ENCODE peak calls at places on chromosomes 4 and X, in four cellular contexts. One of them, this sample, is unnamed.

GRCh38 chr4:71692198-71692597 is 91.7 kb downstream of the GC start:
- DNase-seq in HCT116: no peak
- DNase-seq in K562: no peak
- DNase-seq in endothelial cell of umbilical vein: no peak
- DNase-seq in this sample: no peak

GRCh38 chr4:53432528-53433424 is 55.3 kb downstream of the FIP1L1 start:
- DNase-seq in HCT116: no peak
- DNase-seq in K562: no peak
- DNase-seq in endothelial cell of umbilical vein: no peak
- DNase-seq in this sample: no peak

GRCh38 chr4:5921981-5922380 is 29.1 kb upstream of the CRMP1 start:
- DNase-seq in HCT116: no peak
- DNase-seq in K562: no peak
- DNase-seq in endothelial cell of umbilical vein: no peak
- DNase-seq in this sample: no peak

GRCh38 chr4:94228488-94229216 is 21.0 kb downstream of the SMARCAD1 start:
- DNase-seq in HCT116: no peak
- DNase-seq in K562: no peak
- DNase-seq in endothelial cell of umbilical vein: no peak
- DNase-seq in this sample: no peak

GRCh38 chr4:121448231-121448630 is 67.4 kb upstream of the QRFPR start:
- DNase-seq in HCT116: peak; percentile 92
- DNase-seq in K562: no peak
- DNase-seq in endothelial cell of umbilical vein: no peak
- DNase-seq in this sample: no peak

GRCh38 chrX:110277609-110278008 is 40.3 kb downstream of the AMMECR1 start:
- DNase-seq in HCT116: no peak
- DNase-seq in K562: no peak
- DNase-seq in endothelial cell of umbilical vein: peak; percentile 12
- DNase-seq in this sample: no peak

GRCh38 chr4:70838400-70838971 is 1.2 kb downstream of the GRSF1 start:
- DNase-seq in HCT116: no peak
- DNase-seq in K562: no peak
- DNase-seq in endothelial cell of umbilical vein: peak; percentile 29
- DNase-seq in this sample: no peak

GRCh38 chrX:12480956-12481355 is 310.3 kb upstream of the PRPS2 start:
- DNase-seq in HCT116: no peak
- DNase-seq in K562: no peak
- DNase-seq in endothelial cell of umbilical vein: no peak
- DNase-seq in this sample: no peak

GRCh38 chr4:187770345-187770744 is 225.2 kb upstream of the ZFP42 start:
- DNase-seq in HCT116: peak; percentile 2
- DNase-seq in K562: no peak
- DNase-seq in endothelial cell of umbilical vein: no peak
- DNase-seq in this sample: no peak

GRCh38 chr4:72320185-72320948 is 248.7 kb downstream of the ADAMTS3 start:
- DNase-seq in HCT116: no peak
- DNase-seq in K562: peak; percentile 14
- DNase-seq in endothelial cell of umbilical vein: no peak
- DNase-seq in this sample: no peak

GRCh38 chrX:140713174-140713539 is 3.6 kb downstream of the LINC00632 start:
- DNase-seq in HCT116: no peak
- DNase-seq in K562: no peak
- DNase-seq in endothelial cell of umbilical vein: no peak
- DNase-seq in this sample: no peak

GRCh38 chr4:137677851-137678250 is 145.6 kb upstream of the PCDH18 start:
- DNase-seq in HCT116: no peak
- DNase-seq in K562: no peak
- DNase-seq in endothelial cell of umbilical vein: no peak
- DNase-seq in this sample: no peak

GRCh38 chr4:186733778-186734177 is 10.1 kb upstream of the FAT1 start:
- DNase-seq in HCT116: no peak
- DNase-seq in K562: no peak
- DNase-seq in endothelial cell of umbilical vein: no peak
- DNase-seq in this sample: no peak

GRCh38 chrX:45164021-45164621 is 36.6 kb downstream of the DIPK2B start:
- DNase-seq in HCT116: no peak
- DNase-seq in K562: no peak
- DNase-seq in endothelial cell of umbilical vein: peak; percentile 10
- DNase-seq in this sample: no peak

GRCh38 chrX:67601771-67602170 is 58.0 kb downstream of the AR start:
- DNase-seq in HCT116: no peak
- DNase-seq in K562: no peak
- DNase-seq in endothelial cell of umbilical vein: no peak
- DNase-seq in this sample: no peak

GRCh38 chr4:102356562-102357202 is 11.4 kb upstream of the SLC39A8 start:
- DNase-seq in HCT116: no peak
- DNase-seq in K562: no peak
- DNase-seq in endothelial cell of umbilical vein: no peak
- DNase-seq in this sample: no peak

GRCh38 chrX:30971761-30972603 is 82.9 kb upstream of the TAB3 start:
- DNase-seq in HCT116: no peak
- DNase-seq in K562: peak; percentile 39
- DNase-seq in endothelial cell of umbilical vein: peak; percentile 23
- DNase-seq in this sample: no peak

GRCh38 chr4:126533176-126533575 is 1099.6 kb upstream of the INTU start:
- DNase-seq in HCT116: no peak
- DNase-seq in K562: no peak
- DNase-seq in endothelial cell of umbilical vein: no peak
- DNase-seq in this sample: no peak

GRCh38 chr4:15778191-15778741 is at the start of gene CD38:
- DNase-seq in HCT116: no peak
- DNase-seq in K562: no peak
- DNase-seq in endothelial cell of umbilical vein: no peak
- DNase-seq in this sample: peak; percentile 48

GRCh38 chr4:29058519-29058918 is 1661.7 kb upstream of the PCDH7 start:
- DNase-seq in HCT116: no peak
- DNase-seq in K562: no peak
- DNase-seq in endothelial cell of umbilical vein: no peak
- DNase-seq in this sample: no peak

GRCh38 chrX:4754878-4755604 is 1041.6 kb upstream of the PRKX start:
- DNase-seq in HCT116: no peak
- DNase-seq in K562: no peak
- DNase-seq in endothelial cell of umbilical vein: no peak
- DNase-seq in this sample: no peak

GRCh38 chrX:85561216-85561615 is 181.8 kb upstream of the POF1B start:
- DNase-seq in HCT116: no peak
- DNase-seq in K562: no peak
- DNase-seq in endothelial cell of umbilical vein: no peak
- DNase-seq in this sample: no peak

GRCh38 chrX:16843208-16843909 is 26.8 kb downstream of the RBBP7 start:
- DNase-seq in HCT116: no peak
- DNase-seq in K562: no peak
- DNase-seq in endothelial cell of umbilical vein: no peak
- DNase-seq in this sample: no peak

GRCh38 chr4:139849219-139849618 is 183.6 kb downstream of the MGST2 start:
- DNase-seq in HCT116: no peak
- DNase-seq in K562: no peak
- DNase-seq in endothelial cell of umbilical vein: no peak
- DNase-seq in this sample: no peak

GRCh38 chrX:22627576-22627975 is 354.9 kb downstream of the CBLL2 start:
- DNase-seq in HCT116: no peak
- DNase-seq in K562: no peak
- DNase-seq in endothelial cell of umbilical vein: no peak
- DNase-seq in this sample: no peak

GRCh38 chr4:102388636-102389035 is 43.4 kb upstream of the SLC39A8 start:
- DNase-seq in HCT116: no peak
- DNase-seq in K562: no peak
- DNase-seq in endothelial cell of umbilical vein: no peak
- DNase-seq in this sample: no peak

GRCh38 chr4:122921971-122922876 is at the start of gene NUDT6:
- DNase-seq in HCT116: no peak
- DNase-seq in K562: peak; percentile 77
- DNase-seq in endothelial cell of umbilical vein: peak; percentile 70
- DNase-seq in this sample: peak; percentile 56

GRCh38 chr4:74415602-74416300 is 29.2 kb upstream of the AREG start:
- DNase-seq in HCT116: no peak
- DNase-seq in K562: no peak
- DNase-seq in endothelial cell of umbilical vein: no peak
- DNase-seq in this sample: no peak

GRCh38 chr4:78512357-78512920 is 39.1 kb upstream of the ANXA3 start:
- DNase-seq in HCT116: no peak
- DNase-seq in K562: no peak
- DNase-seq in endothelial cell of umbilical vein: peak; percentile 71
- DNase-seq in this sample: peak; percentile 7

GRCh38 chr4:151690164-151690856 is 70.5 kb downstream of the GATB start:
- DNase-seq in HCT116: no peak
- DNase-seq in K562: no peak
- DNase-seq in endothelial cell of umbilical vein: peak; percentile 75
- DNase-seq in this sample: no peak

GRCh38 chrX:1485033-1485432 is 32.3 kb upstream of the ASMTL start:
- DNase-seq in HCT116: no peak
- DNase-seq in K562: no peak
- DNase-seq in endothelial cell of umbilical vein: no peak
- DNase-seq in this sample: no peak

GRCh38 chrX:103773445-103773844 is 3.2 kb upstream of the PLP1 start:
- DNase-seq in HCT116: no peak
- DNase-seq in K562: no peak
- DNase-seq in endothelial cell of umbilical vein: no peak
- DNase-seq in this sample: no peak

GRCh38 chr4:133775469-133775868 is 426.1 kb downstream of the PABPC4L start:
- DNase-seq in HCT116: no peak
- DNase-seq in K562: no peak
- DNase-seq in endothelial cell of umbilical vein: no peak
- DNase-seq in this sample: no peak

GRCh38 chr4:2651998-2652397 is 104.1 kb downstream of the TNIP2 start:
- DNase-seq in HCT116: no peak
- DNase-seq in K562: no peak
- DNase-seq in endothelial cell of umbilical vein: no peak
- DNase-seq in this sample: no peak
- TF ChIP-seq POLR2A in HCT116: no peak
- TF ChIP-seq POLR2A in K562: no peak
- TF ChIP-seq POLR2A in endothelial cell of umbilical vein: no peak
- TF ChIP-seq POLR2A in this sample: no peak

GRCh38 chr4:26320453-26321325 is at the start of gene RBPJ:
- DNase-seq in HCT116: peak; percentile 94
- DNase-seq in K562: peak; percentile 88
- DNase-seq in endothelial cell of umbilical vein: peak; percentile 97
- DNase-seq in this sample: peak; percentile 89
- TF ChIP-seq POLR2A in HCT116: peak; percentile 48
- TF ChIP-seq POLR2A in K562: peak; percentile 82
- TF ChIP-seq POLR2A in endothelial cell of umbilical vein: peak; percentile 67
- TF ChIP-seq POLR2A in this sample: peak; percentile 82

DNA sequence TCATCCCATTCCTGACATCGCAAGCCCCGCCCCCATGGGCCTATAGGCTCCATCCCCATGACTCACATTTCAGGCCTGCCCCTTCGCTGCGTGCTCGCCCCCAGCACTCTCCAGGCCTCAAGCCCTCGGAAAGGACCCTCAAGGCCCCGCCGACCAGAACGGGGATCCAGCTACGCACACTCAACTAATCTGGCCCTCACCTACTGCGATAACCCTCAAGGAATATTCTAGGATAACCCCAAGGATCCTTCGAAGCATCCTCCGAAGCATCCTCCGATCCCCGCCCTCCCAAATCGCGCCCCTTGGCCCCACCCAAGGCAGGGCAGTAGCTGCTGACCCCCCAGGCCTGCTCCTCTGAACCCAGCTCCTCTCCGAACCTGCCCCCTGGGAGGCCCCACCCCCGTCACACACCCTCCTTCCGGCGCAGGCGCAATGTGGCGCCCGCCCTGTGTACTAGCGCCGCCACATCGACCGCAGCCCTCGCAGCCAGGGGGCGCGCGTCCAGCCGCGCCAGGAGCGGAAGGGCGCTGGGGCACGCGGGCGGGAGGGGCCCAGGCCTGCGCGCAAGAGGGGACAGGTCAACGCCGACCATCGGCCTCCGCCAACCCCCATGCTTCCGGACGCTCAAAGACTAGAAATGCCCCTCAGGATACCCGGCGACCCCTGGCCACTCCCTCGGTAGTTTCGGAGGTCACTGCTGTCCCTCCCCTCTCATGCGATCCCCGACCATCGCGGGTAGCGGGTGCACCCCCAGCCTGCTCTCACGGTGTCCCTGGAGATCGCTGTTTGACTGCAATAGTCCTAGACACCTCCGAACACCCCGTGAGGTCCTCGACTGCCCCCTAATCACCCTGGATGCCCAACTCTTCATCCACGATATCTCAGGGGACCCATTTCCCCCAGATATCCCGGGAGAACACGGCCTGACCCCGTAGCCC is 6.4 kb upstream of the MAGIX start:
- DNase-seq in HCT116: peak; percentile 51
- DNase-seq in K562: peak; percentile 92
- DNase-seq in endothelial cell of umbilical vein: peak; percentile 81
- DNase-seq in this sample: peak; percentile 98
- TF ChIP-seq POLR2A in HCT116: no peak
- TF ChIP-seq POLR2A in K562: peak; percentile 75
- TF ChIP-seq POLR2A in endothelial cell of umbilical vein: no peak
- TF ChIP-seq POLR2A in this sample: peak; percentile 70

DNA sequence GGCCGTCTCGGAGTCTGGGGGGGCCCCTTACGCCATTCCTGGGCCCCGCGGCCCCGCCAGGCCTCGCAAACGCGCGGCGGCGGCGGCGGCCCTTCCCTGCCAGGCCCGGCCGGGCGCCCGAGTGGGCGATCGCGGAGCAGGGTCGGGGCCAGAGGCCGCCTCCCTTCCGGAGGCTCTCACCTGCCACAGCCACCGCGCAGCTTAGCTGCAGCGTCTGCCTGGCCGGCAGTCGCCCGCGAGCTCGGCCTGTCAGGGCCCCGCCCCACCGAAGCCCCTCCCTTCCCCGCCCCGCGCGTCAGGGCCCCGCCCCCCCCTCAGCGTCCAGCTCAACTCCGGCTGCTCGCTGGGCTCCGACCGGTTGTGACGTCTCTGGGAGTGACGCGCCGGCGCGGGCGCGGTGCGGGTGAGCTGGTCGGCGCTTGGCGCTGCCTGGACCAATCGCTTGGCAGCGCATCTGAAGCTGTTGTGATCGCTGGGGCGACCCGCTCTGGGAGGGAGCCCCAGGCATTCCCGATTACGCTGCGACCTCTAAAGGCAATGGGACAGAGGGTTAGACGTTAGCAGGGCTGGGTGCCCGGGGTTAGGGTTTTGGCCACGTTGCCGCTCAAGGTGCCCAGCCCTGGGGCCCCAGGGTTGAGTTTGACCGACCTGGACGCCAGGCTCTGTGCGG is at the start of gene SLC10A3:
- DNase-seq in HCT116: peak; percentile 89
- DNase-seq in K562: peak; percentile 93
- DNase-seq in endothelial cell of umbilical vein: peak; percentile 94
- DNase-seq in this sample: peak; percentile 93
- TF ChIP-seq POLR2A in HCT116: peak; percentile 67
- TF ChIP-seq POLR2A in K562: peak; percentile 78
- TF ChIP-seq POLR2A in endothelial cell of umbilical vein: peak; percentile 80
- TF ChIP-seq POLR2A in this sample: peak; percentile 96

This sample was measured in upper lobe of left lung.